ENCODE peak calls at places on chromosomes 1 and 21, in six cellular contexts. M is DMS79, G is MG63, T is suprapubic skin, C is left cardiac atrium, J is IMR-90. Z is an unnamed sample.

GRCh38 chr1:220962031-220962751 is 82.9 kb downstream of the HLX start:
- DNase-seq in M (no peak), G (peak; percentile 67), T (no peak), C (no peak), J (peak; percentile 98), Z (no peak)

GRCh38 chr1:1631793-1632420 is at the start of gene MMP23B:
- DNase-seq in M (no peak), G (no peak), T (peak; percentile 73), C (peak; percentile 38), J (no peak), Z (no peak)

GRCh38 chr1:203517426-203517974 is 23.5 kb downstream of the OPTC start:
- DNase-seq in M (no peak), G (no peak), T (no peak), C (no peak), J (no peak), Z (no peak)

GRCh38 chr1:46675549-46676314 is 4.1 kb downstream of the TEX38 start:
- DNase-seq in M (no peak), G (no peak), T (no peak), C (no peak), J (no peak), Z (no peak)

GRCh38 chr1:159944623-159945455 is 574 bp downstream of the IGSF9 start:
- DNase-seq in M (peak; percentile 49), G (no peak), T (no peak), C (no peak), J (no peak), Z (no peak)

GRCh38 chr1:19388980-19389379 is 76.9 kb downstream of the SLC66A1 start:
- DNase-seq in M (no peak), G (peak; percentile 51), T (no peak), C (no peak), J (no peak), Z (no peak)

GRCh38 chr21:42063578-42064521 is 7.3 kb upstream of the UMODL1 start:
- DNase-seq in M (peak; percentile 84), G (no peak), T (no peak), C (no peak), J (no peak), Z (no peak)

GRCh38 chr21:9758888-9759287 is 762.5 kb upstream of the TPTE start:
- DNase-seq in M (no peak), G (no peak), T (no peak), C (no peak), J (no peak), Z (no peak)

GRCh38 chr21:43190544-43191340 is 21.9 kb downstream of the CRYAA start:
- DNase-seq in M (no peak), G (no peak), T (peak; percentile 53), C (no peak), J (no peak), Z (no peak)

GRCh38 chr1:244114895-244115294 is 63.8 kb downstream of the ZBTB18 start:
- DNase-seq in M (no peak), G (no peak), T (no peak), C (no peak), J (peak; percentile 20), Z (no peak)

GRCh38 chr21:38306407-38306806 is 49.6 kb downstream of the KCNJ15 start:
- DNase-seq in M (no peak), G (no peak), T (no peak), C (no peak), J (peak; percentile 96), Z (no peak)

GRCh38 chr1:43331688-43332087 is 5.9 kb upstream of the MPL start:
- DNase-seq in M (no peak), G (no peak), T (no peak), C (no peak), J (no peak), Z (no peak)

GRCh38 chr1:157496121-157496526 is 56.2 kb downstream of the FCRL5 start:
- DNase-seq in M (no peak), G (no peak), T (no peak), C (no peak), J (peak; percentile 23), Z (no peak)

GRCh38 chr1:174883361-174883760 is 116.4 kb upstream of the CACYBP start:
- DNase-seq in M (no peak), G (no peak), T (no peak), C (no peak), J (peak; percentile 46), Z (no peak)

GRCh38 chr1:183178490-183178889 is 7.6 kb upstream of the LAMC2 start:
- DNase-seq in M (no peak), G (no peak), T (no peak), C (no peak), J (no peak), Z (no peak)

GRCh38 chr1:232221790-232222499 is 408.0 kb downstream of the SIPA1L2 start:
- DNase-seq in M (peak; percentile 77), G (peak; percentile 57), T (no peak), C (no peak), J (peak; percentile 34), Z (no peak)

GRCh38 chr1:66542314-66542713 is 8.4 kb downstream of the SGIP1 start:
- DNase-seq in M (peak; percentile 45), G (no peak), T (no peak), C (no peak), J (peak; percentile 63), Z (no peak)

GRCh38 chr1:997728-998050 is 2.2 kb downstream of the HES4 start:
- DNase-seq in M (no peak), G (no peak), T (no peak), C (no peak), J (no peak), Z (no peak)

GRCh38 chr1:8574985-8575384 is 242.5 kb downstream of the RERE start:
- DNase-seq in M (no peak), G (no peak), T (no peak), C (no peak), J (no peak), Z (no peak)

GRCh38 chr1:214638997-214639396 is 36.0 kb downstream of the CENPF start:
- DNase-seq in M (no peak), G (no peak), T (no peak), C (no peak), J (peak; percentile 76), Z (no peak)

GRCh38 chr21:44982558-44983244 is 42.9 kb downstream of the SLX9 start:
- DNase-seq in M (no peak), G (no peak), T (peak; percentile 49), C (peak; percentile 90), J (peak; percentile 41), Z (no peak)

GRCh38 chr1:17540255-17541001 is 930 bp downstream of the ARHGEF10L start:
- DNase-seq in M (peak; percentile 53), G (peak; percentile 71), T (peak; percentile 84), C (peak; percentile 76), J (no peak), Z (peak; percentile 80)

Z was measured in uterus.